ENCODE peak calls at places on chromosomes 11 and 22, in six cellular contexts. L is mucosa of descending colon, C is fibroblast of lung, W is neural progenitor cell, S is ascending aorta, X is adrenal gland. Q is an unnamed sample. For H3K4me1, the result is how much of the 10 kb centered on the place peaks cover.

GRCh38 chr22:44678245-44678979 is 23.6 kb upstream of the PRR5 start:
- DNase-seq in L (no peak), C (no peak), W (no peak), S (no peak), X (no peak), Q (no peak)

GRCh38 chr11:100855466-100856067 is 168.5 kb downstream of the ARHGAP42 start:
- DNase-seq in L (no peak), C (peak), W (peak), S (no peak), X (no peak), Q (peak)

GRCh38 chr22:32411829-32412592 is at the start of gene RTCB:
- DNase-seq in L (peak), C (peak), W (peak), S (peak), X (peak), Q (peak)

GRCh38 chr11:31487848-31488247 is 21.6 kb downstream of the IMMP1L start:
- DNase-seq in L (peak), C (peak), W (peak), S (no peak), X (no peak), Q (peak)

GRCh38 chr11:3165152-3165705 is at the start of gene OSBPL5:
- DNase-seq in L (peak), C (peak), W (peak), S (peak), X (peak), Q (peak)

GRCh38 chr11:47171856-47172255 is 4.8 kb downstream of the ARFGAP2 start:
- DNase-seq in L (no peak), C (no peak), W (no peak), S (no peak), X (no peak), Q (no peak)

GRCh38 chr11:134915881-134916280 is 503.8 kb upstream of the B3GAT1 start:
- DNase-seq in L (no peak), C (no peak), W (no peak), S (no peak), X (no peak), Q (no peak)

GRCh38 chr11:68996376-68997123 is 15.8 kb upstream of the MRGPRD start:
- DNase-seq in L (no peak), C (no peak), W (no peak), S (peak), X (no peak), Q (no peak)

GRCh38 chr11:99505319-99505718 is 484.6 kb downstream of the CNTN5 start:
- DNase-seq in L (no peak), C (peak), W (no peak), S (no peak), X (no peak), Q (no peak)

GRCh38 chr11:2122222-2122906 is 16.8 kb downstream of the IGF2 start:
- DNase-seq in L (no peak), C (peak), W (no peak), S (no peak), X (no peak), Q (peak)

GRCh38 chr11:29217901-29218300 is 798.9 kb downstream of the KCNA4 start:
- DNase-seq in L (no peak), C (no peak), W (no peak), S (no peak), X (no peak), Q (no peak)

GRCh38 chr11:7577226-7577882 is 63.6 kb downstream of the PPFIBP2 start:
- DNase-seq in L (peak), C (peak), W (no peak), S (peak), X (peak), Q (peak)

GRCh38 chr11:72024073-72024749 is 25.5 kb downstream of the IL18BP start:
- DNase-seq in L (no peak), C (no peak), W (no peak), S (no peak), X (no peak), Q (no peak)

GRCh38 chr11:17611503-17612220 is 64.6 kb downstream of the OTOG start:
- DNase-seq in L (no peak), C (no peak), W (no peak), S (no peak), X (no peak), Q (no peak)

GRCh38 chr22:44304354-44304753 is 8.4 kb downstream of the SHISAL1 start:
- DNase-seq in L (no peak), C (peak), W (peak), S (no peak), X (peak), Q (no peak)

GRCh38 chr11:130390071-130390758 is 38.2 kb downstream of the ADAMTS8 start:
- DNase-seq in L (peak), C (peak), W (no peak), S (no peak), X (no peak), Q (peak)

GRCh38 chr11:120565436-120566155 is 54.0 kb downstream of the GRIK4 start:
- DNase-seq in L (no peak), C (peak), W (no peak), S (peak), X (no peak), Q (no peak)

GRCh38 chr11:111604392-111605009 is 2.3 kb downstream of the SIK2 start:
- DNase-seq in L (peak), C (peak), W (peak), S (no peak), X (no peak), Q (peak)

GRCh38 chr11:126172596-126173038 is 38.8 kb downstream of the RPUSD4 start:
- DNase-seq in L (no peak), C (no peak), W (no peak), S (no peak), X (no peak), Q (no peak)

GRCh38 chr11:93732237-93732892 is 8.9 kb downstream of the TAF1D start:
- DNase-seq in L (no peak), C (no peak), W (no peak), S (no peak), X (no peak), Q (no peak)

GRCh38 chr11:110472858-110473257 is 43.1 kb downstream of the FDX1 start:
- DNase-seq in L (no peak), C (peak), W (no peak), S (no peak), X (peak), Q (no peak)

GRCh38 chr11:132734217-132734616 is 798.1 kb downstream of the OPCML start:
- DNase-seq in L (no peak), C (peak), W (no peak), S (no peak), X (no peak), Q (no peak)

GRCh38 chr11:48006301-48006992 is 26.1 kb downstream of the PTPRJ start:
- DNase-seq in L (no peak), C (peak), W (no peak), S (peak), X (peak), Q (no peak)

GRCh38 chr11:57427692-57428082 is 766 bp upstream of the SLC43A3 start:
- DNase-seq in L (peak), C (peak), W (no peak), S (peak), X (peak), Q (no peak)

GRCh38 chr11:35588627-35589026 is 29.6 kb upstream of the FJX1 start:
- DNase-seq in L (no peak), C (peak), W (no peak), S (no peak), X (no peak), Q (no peak)

GRCh38 chr11:2582958-2583604 is 116.7 kb downstream of the KCNQ1OT1 start:
- DNase-seq in L (no peak), C (no peak), W (no peak), S (peak), X (no peak), Q (no peak)

GRCh38 chr22:19525116-19525660 is 978 bp upstream of the CLDN5 start:
- DNase-seq in L (no peak), C (no peak), W (no peak), S (peak), X (no peak), Q (no peak)

GRCh38 chr11:18720811-18721575 is 5.0 kb downstream of the IGSF22 start:
- DNase-seq in L (peak), C (peak), W (peak), S (peak), X (peak), Q (peak)

GRCh38 chr11:110962907-110963306 is 250.7 kb upstream of the ARHGAP20 start:
- DNase-seq in L (no peak), C (no peak), W (no peak), S (no peak), X (no peak), Q (no peak)

GRCh38 chr11:70078095-70078795 is at the start of gene ANO1:
- DNase-seq in L (peak), C (peak), W (peak), S (peak), X (no peak), Q (peak)

GRCh38 chr22:45318558-45319318 is 9.0 kb downstream of the FAM118A start:
- DNase-seq in L (no peak), C (peak), W (peak), S (no peak), X (no peak), Q (no peak)

GRCh38 chr22:19109198-19110063 is 12.8 kb downstream of the DGCR2 start:
- DNase-seq in L (peak), C (peak), W (no peak), S (peak), X (peak), Q (peak)

GRCh38 chr11:78168539-78169477 is 19.6 kb downstream of the KCTD21 start:
- DNase-seq in L (peak), C (peak), W (no peak), S (peak), X (peak), Q (peak)

GRCh38 chr11:83569134-83569805 is 283.1 kb upstream of the CCDC90B start:
- DNase-seq in L (no peak), C (no peak), W (no peak), S (no peak), X (no peak), Q (no peak)
- H3K4me1 ChIP-seq in L (under half), C (under half), W (under half), S (under half), X (under half), Q (under half)

DNA sequence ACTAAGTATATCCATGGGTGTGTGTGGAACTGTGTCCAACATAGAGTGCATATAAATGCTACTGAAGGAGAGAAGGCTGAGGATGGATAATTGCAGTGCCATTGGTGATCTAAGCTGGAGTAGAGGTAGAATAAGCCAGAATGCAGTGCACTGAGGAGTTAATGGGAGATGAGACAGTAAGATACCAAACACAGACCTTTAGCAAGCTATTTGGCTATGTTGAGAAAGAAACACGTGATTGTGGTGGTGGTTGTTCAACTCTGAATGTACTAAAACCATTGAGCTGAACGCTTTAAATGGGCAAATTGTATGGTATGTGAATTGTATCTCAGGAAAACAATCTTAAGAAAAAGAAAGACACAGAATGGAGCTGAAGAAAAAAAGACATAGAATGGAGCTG is 22.8 kb downstream of the JAML start:
- DNase-seq in L (no peak), C (no peak), W (no peak), S (no peak), X (no peak), Q (no peak)
- H3K4me1 ChIP-seq in L (under half), C (under half), W (under half), S (under half), X (under half), Q (under half)

GRCh38 chr11:75279273-75279672 is 38.7 kb downstream of the TPBGL start:
- DNase-seq in L (no peak), C (peak), W (peak), S (no peak), X (no peak), Q (no peak)
- H3K4me1 ChIP-seq in L (under half), C (under half), W (under half), S (under half), X (under half), Q (under half)

GRCh38 chr11:6402061-6402470 is 11.8 kb downstream of the SMPD1 start:
- DNase-seq in L (no peak), C (no peak), W (no peak), S (no peak), X (no peak), Q (no peak)

GRCh38 chr11:6402561-6402981 is 12.3 kb downstream of the SMPD1 start:
- DNase-seq in L (peak), C (peak), W (no peak), S (no peak), X (no peak), Q (no peak)

GRCh38 chr11:6403539-6403938 is 13.3 kb downstream of the SMPD1 start:
- DNase-seq in L (no peak), C (no peak), W (no peak), S (no peak), X (no peak), Q (no peak)

GRCh38 chr11:6400431-6401345 is 10.4 kb downstream of the SMPD1 start:
- DNase-seq in L (no peak), C (no peak), W (no peak), S (no peak), X (no peak), Q (no peak)

GRCh38 chr11:6401439-6401838 is 11.2 kb downstream of the SMPD1 start:
- DNase-seq in L (no peak), C (no peak), W (no peak), S (no peak), X (no peak), Q (no peak)
- H3K4me1 ChIP-seq in L (under half), C (under half), W (under half), S (under half), X (under half), Q (under half)

DNA sequence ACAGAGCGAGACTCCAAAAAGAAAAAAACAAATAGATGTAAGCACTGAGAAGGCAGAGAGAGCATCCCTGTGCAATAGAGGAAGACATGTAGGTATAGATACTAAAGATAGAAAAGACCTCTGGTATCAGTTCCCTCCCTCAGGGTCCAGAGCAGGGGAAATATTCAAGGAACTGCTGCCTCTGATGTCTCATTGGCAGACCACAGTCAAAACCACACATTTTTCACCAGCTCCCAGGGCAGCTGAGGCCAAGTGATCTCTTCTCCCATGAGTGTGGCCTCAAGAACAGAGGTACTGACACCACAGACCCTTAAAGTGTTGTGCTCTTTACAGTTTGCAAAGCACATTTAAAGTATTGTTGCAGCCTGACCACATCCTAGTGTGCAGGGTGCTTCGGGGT is 288.5 kb downstream of the NTM start:
- DNase-seq in L (no peak), C (peak), W (no peak), S (no peak), X (no peak), Q (no peak)
- H3K4me1 ChIP-seq in L (under half), C (under half), W (half or more), S (under half), X (under half), Q (under half)

DNA sequence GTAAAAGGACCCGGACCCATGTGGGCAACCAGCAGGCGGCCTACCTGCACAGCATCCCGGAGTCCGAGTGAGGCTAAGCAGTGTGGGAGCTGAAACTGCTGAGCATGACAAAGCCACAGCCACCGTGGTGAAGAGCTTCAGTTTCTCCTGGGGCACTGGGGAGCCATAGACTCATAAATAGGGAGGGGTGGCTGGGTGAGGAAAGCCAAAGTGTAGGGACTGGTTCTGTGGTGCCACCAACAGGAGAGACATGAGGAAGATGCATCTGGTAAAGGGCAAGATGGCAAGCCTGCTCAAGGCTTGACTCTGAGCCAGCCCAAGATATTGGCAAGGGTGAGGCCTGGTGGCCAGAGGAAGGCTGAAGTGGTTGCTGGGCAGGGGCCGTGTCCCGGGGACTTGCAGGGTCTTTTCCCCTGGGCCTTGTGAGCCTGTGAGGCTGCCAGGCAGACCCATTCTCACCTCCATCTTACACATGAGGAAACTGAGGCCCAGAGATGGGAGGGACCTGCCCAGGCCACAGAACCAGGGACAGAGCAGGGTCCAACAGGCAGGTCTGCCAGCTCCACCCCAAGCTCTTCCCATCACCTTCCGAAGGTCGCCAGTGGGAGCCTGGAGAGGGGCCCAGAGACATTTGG is 30.4 kb downstream of the CYTH4 start:
- DNase-seq in L (no peak), C (no peak), W (no peak), S (no peak), X (no peak), Q (no peak)
- H3K4me1 ChIP-seq in L (under half), C (under half), W (under half), S (under half), X (under half), Q (under half)

GRCh38 chr11:65538232-65538914 is 13.5 kb downstream of the SCYL1 start:
- DNase-seq in L (no peak), C (no peak), W (no peak), S (no peak), X (peak), Q (peak)

GRCh38 chr11:65537296-65537597 is 12.4 kb downstream of the SCYL1 start:
- DNase-seq in L (no peak), C (no peak), W (no peak), S (no peak), X (no peak), Q (peak)

GRCh38 chr11:65537620-65538231 is 12.8 kb downstream of the SCYL1 start:
- DNase-seq in L (no peak), C (no peak), W (no peak), S (no peak), X (peak), Q (peak)

GRCh38 chr11:65535102-65535501 is 10.2 kb downstream of the SCYL1 start:
- DNase-seq in L (no peak), C (no peak), W (no peak), S (no peak), X (no peak), Q (no peak)

GRCh38 chr11:65536412-65537295 is 11.8 kb downstream of the SCYL1 start:
- DNase-seq in L (no peak), C (no peak), W (no peak), S (no peak), X (no peak), Q (no peak)
- H3K4me1 ChIP-seq in L (under half), C (under half), W (under half), S (under half), X (under half), Q (under half)

GRCh38 chr11:61679893-61680621 is at the start of gene DAGLA:
- DNase-seq in L (peak), C (peak), W (peak), S (peak), X (peak), Q (peak)
- H3K4me1 ChIP-seq in L (under half), C (under half), W (under half), S (under half), X (under half), Q (under half)

DNA sequence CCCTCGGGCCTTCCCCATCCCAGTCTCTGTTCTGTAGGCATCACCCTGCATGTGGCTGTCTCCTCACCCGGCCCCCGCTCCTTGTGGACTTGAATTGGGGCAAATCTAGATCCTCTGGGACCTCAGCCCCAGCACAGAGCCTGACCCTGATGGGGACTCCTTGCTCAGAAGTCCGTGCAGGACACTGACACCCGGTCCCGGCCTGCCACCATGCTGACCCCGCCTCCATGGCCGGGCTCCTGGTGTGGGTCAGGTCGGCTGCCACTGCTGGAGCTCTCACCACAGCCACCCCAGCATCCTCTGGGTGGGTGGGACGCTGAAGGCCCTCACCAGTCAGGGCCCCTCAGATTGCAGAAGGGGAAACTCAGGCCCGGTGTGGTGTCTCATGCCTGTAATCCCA is 1.8 kb downstream of the IGLL1 start:
- DNase-seq in L (no peak), C (no peak), W (no peak), S (no peak), X (no peak), Q (no peak)
- H3K4me1 ChIP-seq in L (under half), C (under half), W (under half), S (under half), X (under half), Q (under half)